ENCODE peak calls at places on chromosomes 7 and 10, in six cellular contexts. U is NCI-H1105 treated with DMSO at 0.1 percent for 48 hours; I is nephron progenitor cell; N is stimulated activated CD4-positive, alpha-beta T cell treated with anti-CD3 and anti-CD28 coated beads, TNF-alpha, amount 100 ng/mL, for 4 hours; C is activated T-cell treated with anti-CD3 and anti-CD28 coated beads for 1 hour; P is GM13976. S is an unnamed sample.

GRCh38 chr7:1255817-1256340 is 23.2 kb downstream of the UNCX start:
- DNase-seq in I (no peak), C (no peak), U (no peak), N (no peak), P (no peak), S (no peak)

GRCh38 chr10:42149027-42149700 is 489.2 kb downstream of the ZNF33B start:
- DNase-seq in P (peak), N (no peak), U (no peak), I (no peak), C (no peak), S (peak)

GRCh38 chr7:79787101-79787500 is 333.6 kb upstream of the MAGI2 start:
- DNase-seq in N (no peak), C (no peak), I (no peak), U (no peak), P (no peak), S (no peak)

GRCh38 chr7:102425639-102426267 is 7.6 kb upstream of the ORAI2 start:
- DNase-seq in I (peak), U (no peak), N (peak), C (peak), P (peak), S (no peak)

GRCh38 chr10:19629559-19629958 is 186.7 kb upstream of the PLXDC2 start:
- DNase-seq in I (peak), N (no peak), U (no peak), C (no peak), P (no peak), S (no peak)

GRCh38 chr10:36489928-36490279 is 635.5 kb upstream of the ANKRD30A start:
- DNase-seq in U (no peak), I (no peak), P (no peak), C (no peak), N (no peak), S (no peak)

GRCh38 chr10:71611709-71612422 is 107.7 kb downstream of the C10orf105 start:
- DNase-seq in N (no peak), P (no peak), U (no peak), I (no peak), C (no peak), S (no peak)

GRCh38 chr10:11303671-11304170 is 286.0 kb downstream of the CELF2 start:
- DNase-seq in P (no peak), I (no peak), N (no peak), C (no peak), U (no peak), S (no peak)

GRCh38 chr10:102906507-102906906 is 11.6 kb upstream of the CNNM2 start:
- DNase-seq in C (no peak), N (no peak), U (no peak), I (no peak), P (no peak), S (no peak)

GRCh38 chr7:142870147-142870559 is 15.3 kb downstream of the EPHB6 start:
- DNase-seq in C (no peak), N (no peak), P (no peak), I (no peak), U (no peak), S (no peak)

GRCh38 chr10:92494522-92494921 is 79.4 kb downstream of the IDE start:
- DNase-seq in I (no peak), C (no peak), P (no peak), U (no peak), N (no peak), S (no peak)

GRCh38 chr10:127332631-127333030 is 136.2 kb upstream of the INSYN2A start:
- DNase-seq in U (no peak), C (no peak), N (no peak), P (no peak), I (no peak), S (no peak)

GRCh38 chr7:50349963-50350944 is 45.7 kb downstream of the IKZF1 start:
- DNase-seq in I (no peak), C (peak), P (peak), N (no peak), U (no peak), S (no peak)

GRCh38 chr10:1132584-1132983 is 76.4 kb downstream of the WDR37 start:
- DNase-seq in U (no peak), N (no peak), I (no peak), C (no peak), P (no peak), S (no peak)

GRCh38 chr10:125120046-125120710 is 40.2 kb downstream of the CTBP2 start:
- DNase-seq in N (no peak), U (no peak), I (no peak), P (no peak), C (no peak), S (no peak)

GRCh38 chr7:106652909-106653308 is 8.0 kb downstream of the CCDC71L start:
- DNase-seq in I (no peak), U (no peak), N (no peak), C (no peak), P (no peak), S (no peak)

GRCh38 chr10:118672766-118673715 is 77.6 kb upstream of the PRLHR start:
- DNase-seq in I (no peak), P (no peak), N (no peak), C (no peak), U (no peak), S (no peak)

GRCh38 chr7:102304668-102305067 is 18.0 kb downstream of the SH2B2 start:
- DNase-seq in I (no peak), P (no peak), N (no peak), C (no peak), U (no peak), S (no peak)

GRCh38 chr7:149071641-149072437 is 18.7 kb downstream of the ZNF786 start:
- DNase-seq in U (no peak), I (peak), N (no peak), P (no peak), C (peak), S (no peak)

GRCh38 chr10:1270906-1271305 is 214.7 kb downstream of the WDR37 start:
- DNase-seq in P (no peak), I (no peak), N (no peak), U (no peak), C (no peak), S (no peak)

GRCh38 chr10:53754851-53755250 is 982.3 kb upstream of the MBL2 start:
- DNase-seq in U (no peak), N (no peak), C (no peak), I (peak), P (no peak), S (no peak)

GRCh38 chr7:106284516-106285050 is at the start of gene NAMPT:
- DNase-seq in P (peak), I (peak), N (peak), C (peak), U (peak), S (peak)

GRCh38 chr10:67763499-67764011 is 67.6 kb upstream of the CTNNA3 start:
- DNase-seq in C (peak), I (peak), N (peak), P (peak), U (peak), S (peak)

S was measured in prostate gland.